ENCODE peak calls at places on chromosomes 2 and 18, in ten cellular contexts. U, D, R, E, X, I, T, J, L and C are unnamed samples.

GRCh38 chr2:52976132-52976949 is 791.3 kb upstream of the CHAC2 start:
- DNase-seq in D (peak; percentile 4), X (peak; percentile 65), T (no peak), E (no peak), J (no peak), U (peak; percentile 11), I (no peak), L (peak; percentile 57), R (no peak), C (no peak)

GRCh38 chr18:6755107-6755506 is 25.6 kb downstream of the ARHGAP28 start:
- DNase-seq in L (no peak), R (no peak), D (no peak), X (no peak), J (no peak), I (no peak), U (no peak), E (no peak), T (no peak), C (no peak)

GRCh38 chr18:24266124-24266523 is 127.3 kb downstream of the CABYR start:
- DNase-seq in E (no peak), U (no peak), D (no peak), I (no peak), X (no peak), L (no peak), R (no peak), J (no peak), T (no peak), C (no peak)

GRCh38 chr18:3710712-3711269 is 260.8 kb downstream of the TGIF1 start:
- DNase-seq in X (no peak), D (no peak), I (peak; percentile 26), R (peak; percentile 86), U (peak; percentile 86), J (no peak), T (no peak), L (peak; percentile 6), E (no peak), C (no peak)

GRCh38 chr2:20623741-20624155 is 27.1 kb downstream of the HS1BP3 start:
- DNase-seq in I (peak; percentile 15), X (no peak), D (no peak), E (no peak), J (peak; percentile 43), U (no peak), T (no peak), L (no peak), R (peak; percentile 55), C (no peak)

GRCh38 chr2:230520875-230521155 is 104.8 kb downstream of the SP100 start:
- DNase-seq in E (no peak), T (no peak), J (no peak), L (peak; percentile 14), I (no peak), U (no peak), D (peak; percentile 26), R (no peak), X (no peak), C (no peak)

GRCh38 chr2:68463287-68463877 is 3.7 kb downstream of the FBXO48 start:
- DNase-seq in E (no peak), D (peak; percentile 75), J (no peak), I (no peak), T (no peak), R (no peak), X (peak; percentile 69), L (peak; percentile 86), U (no peak), C (no peak)

GRCh38 chr2:237354930-237355329 is 59.0 kb downstream of the COL6A3 start:
- DNase-seq in E (peak; percentile 18), X (no peak), T (no peak), R (no peak), J (no peak), I (no peak), L (peak; percentile 15), U (no peak), D (peak; percentile 63), C (no peak)

GRCh38 chr2:166375736-166376487 is at the start of gene SCN9A:
- DNase-seq in D (peak; percentile 70), J (peak; percentile 62), L (peak; percentile 93), E (peak; percentile 51), I (peak; percentile 74), T (no peak), U (peak; percentile 86), X (peak; percentile 94), R (peak; percentile 90), C (no peak)

DNA sequence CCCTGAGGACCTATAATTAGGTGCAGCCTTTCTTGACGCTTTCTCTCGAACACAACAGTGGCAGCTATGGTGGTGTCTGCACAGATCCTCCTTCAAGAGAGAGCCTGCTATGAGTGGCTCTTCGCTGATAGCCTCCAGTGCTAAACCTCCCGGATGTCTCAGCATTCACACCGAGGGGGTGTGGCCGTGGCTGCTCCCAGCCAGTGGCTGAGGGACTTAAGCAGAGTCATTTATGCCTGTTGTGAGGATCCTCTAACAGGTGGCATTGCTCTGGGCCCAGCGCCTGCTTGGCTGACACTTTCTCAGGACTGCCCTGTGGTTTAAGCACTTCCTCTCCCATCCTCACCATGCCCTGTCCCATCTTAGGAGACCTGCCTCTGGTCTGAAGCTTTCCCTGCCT is 592.0 kb upstream of the LRRTM1 start:
- DNase-seq in T (no peak), E (no peak), U (no peak), D (no peak), J (no peak), R (no peak), X (peak; percentile 26), L (no peak), I (no peak), C (no peak)
- H3K9me3 ChIP-seq in T (no peaks in the 10 kb centered on the region), E (no peaks in the 10 kb centered on the region), U (no peaks in the 10 kb centered on the region), D (no peaks in the 10 kb centered on the region), J (no peaks in the 10 kb centered on the region), R (no peaks in the 10 kb centered on the region), X (no peaks in the 10 kb centered on the region), L (no peaks in the 10 kb centered on the region), I (no peaks in the 10 kb centered on the region), C (no peaks in the 10 kb centered on the region)

DNA sequence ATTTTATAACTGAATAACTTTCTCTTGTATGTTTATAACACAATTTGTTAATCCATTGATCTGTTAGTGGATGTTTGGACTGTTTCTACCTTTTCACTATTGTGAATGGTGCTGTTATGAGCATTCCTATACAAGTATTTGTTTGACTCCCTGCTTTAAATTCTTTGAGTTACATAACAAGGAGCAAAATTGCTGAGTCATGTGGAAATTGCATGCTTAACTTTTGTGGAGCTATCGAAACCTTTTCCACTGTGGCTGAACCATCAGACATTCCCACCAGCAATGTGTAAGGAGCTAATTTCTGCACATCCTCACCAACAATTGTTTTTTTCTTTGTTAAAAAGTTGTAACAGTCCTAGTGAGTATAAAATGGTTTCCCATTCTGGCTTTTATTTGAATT is 415.5 kb downstream of the CBLN2 start:
- DNase-seq in J (no peak), X (no peak), D (no peak), E (no peak), U (no peak), R (no peak), T (no peak), I (no peak), L (peak; percentile 17), C (no peak)
- H3K9me3 ChIP-seq in J (peaks cover 5% of the 10 kb centered on the region), X (no peaks in the 10 kb centered on the region), D (no peaks in the 10 kb centered on the region), E (peaks cover 9% of the 10 kb centered on the region), U (no peaks in the 10 kb centered on the region), R (no peaks in the 10 kb centered on the region), T (no peaks in the 10 kb centered on the region), I (peaks cover 3% of the 10 kb centered on the region), L (no peaks in the 10 kb centered on the region), C (no peaks in the 10 kb centered on the region)

DNA sequence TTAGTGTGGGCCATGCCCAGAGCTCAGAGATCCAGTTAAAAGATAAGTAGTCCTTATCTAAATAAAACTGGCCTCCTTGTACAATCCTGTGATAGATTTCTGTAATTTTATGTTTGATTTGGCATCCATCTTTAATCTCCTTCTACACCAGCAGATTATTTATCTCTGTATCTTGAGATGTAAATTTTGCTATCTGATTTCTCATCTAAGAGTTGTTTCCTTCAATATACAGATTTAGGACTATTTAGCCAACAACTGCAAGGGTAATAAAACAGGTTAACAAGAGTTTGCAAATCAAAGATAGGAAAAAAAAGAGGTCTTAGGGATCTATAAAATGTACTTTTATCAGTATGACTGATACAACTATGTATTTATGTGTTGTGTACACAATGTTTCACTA is 68.6 kb upstream of the ABCA12 start:
- DNase-seq in I (no peak), D (no peak), E (no peak), U (no peak), X (no peak), T (no peak), L (no peak), R (no peak), J (no peak), C (no peak)
- H3K9me3 ChIP-seq in I (peaks cover 38% of the 10 kb centered on the region), D (no peaks in the 10 kb centered on the region), E (peaks cover 18% of the 10 kb centered on the region), U (no peaks in the 10 kb centered on the region), X (peaks cover 14% of the 10 kb centered on the region), T (no peaks in the 10 kb centered on the region), L (peaks cover 12% of the 10 kb centered on the region), R (peaks cover 18% of the 10 kb centered on the region), J (peaks cover 16% of the 10 kb centered on the region), C (no peaks in the 10 kb centered on the region)

GRCh38 chr2:209633911-209634310 is 137.7 kb upstream of the UNC80 start:
- DNase-seq in T (no peak), X (no peak), J (no peak), U (no peak), R (no peak), I (no peak), L (no peak), E (no peak), D (no peak), C (no peak)
- H3K9me3 ChIP-seq in T (no peaks in the 10 kb centered on the region), X (no peaks in the 10 kb centered on the region), J (no peaks in the 10 kb centered on the region), U (no peaks in the 10 kb centered on the region), R (no peaks in the 10 kb centered on the region), I (no peaks in the 10 kb centered on the region), L (no peaks in the 10 kb centered on the region), E (no peaks in the 10 kb centered on the region), D (no peaks in the 10 kb centered on the region), C (no peaks in the 10 kb centered on the region)

GRCh38 chr2:30948120-30948519 is 140.9 kb upstream of the CAPN13 start:
- DNase-seq in R (no peak), D (no peak), L (no peak), T (no peak), J (no peak), U (no peak), E (no peak), I (no peak), X (no peak), C (no peak)
- H3K9me3 ChIP-seq in R (no peaks in the 10 kb centered on the region), D (no peaks in the 10 kb centered on the region), L (peaks cover 3% of the 10 kb centered on the region), T (no peaks in the 10 kb centered on the region), J (no peaks in the 10 kb centered on the region), U (no peaks in the 10 kb centered on the region), E (no peaks in the 10 kb centered on the region), I (no peaks in the 10 kb centered on the region), X (no peaks in the 10 kb centered on the region), C (no peaks in the 10 kb centered on the region)